ENCODE peak calls at places on chromosome 14, in six cellular contexts. O, M, T, Y, F and E are unnamed samples.
A peak's percentile ranks its signal among the peaks of the same experiment; 100 is the strongest.

GRCh38 chr14:71754422-71755095 is 177.7 kb upstream of the RGS6 start:
- DNase-seq in Y (no peak), M (no peak), O (no peak), T (no peak), F (no peak), E (no peak)

GRCh38 chr14:76929927-76930326 is 98.6 kb downstream of the IRF2BPL start:
- DNase-seq in M (no peak), O (no peak), Y (no peak), F (no peak), T (no peak), E (no peak)

GRCh38 chr14:81516941-81517797 is 16.5 kb downstream of the SEL1L start:
- DNase-seq in O (peak; percentile 52), M (peak; percentile 82), T (peak; percentile 54), F (peak; percentile 21), Y (peak; percentile 83), E (no peak)

GRCh38 chr14:104266643-104267575 is 128.5 kb downstream of the KIF26A start:
- DNase-seq in O (no peak), M (no peak), Y (peak; percentile 30), F (no peak), T (no peak), E (peak; percentile 9)

GRCh38 chr14:99725774-99726537 is 41.9 kb downstream of the CYP46A1 start:
- DNase-seq in Y (peak; percentile 31), T (no peak), F (no peak), O (no peak), M (no peak), E (no peak)

GRCh38 chr14:54186821-54187365 is 209.9 kb upstream of the CDKN3 start:
- DNase-seq in F (no peak), T (no peak), M (no peak), Y (no peak), O (no peak), E (no peak)

GRCh38 chr14:66045572-66046021 is 440.6 kb upstream of the CCDC196 start:
- DNase-seq in F (peak; percentile 13), O (no peak), Y (no peak), M (peak; percentile 90), T (peak; percentile 44), E (no peak)

GRCh38 chr14:103833711-103834110 is 13.7 kb downstream of the PPP1R13B start:
- DNase-seq in O (no peak), T (no peak), F (no peak), M (no peak), Y (no peak), E (no peak)

GRCh38 chr14:34461334-34462131 is 507 bp downstream of the SPTSSA start:
- DNase-seq in T (peak; percentile 50), M (peak; percentile 55), Y (peak; percentile 72), O (peak; percentile 35), F (no peak), E (peak; percentile 61)

GRCh38 chr14:33332497-33332896 is 393.8 kb downstream of the NPAS3 start:
- DNase-seq in O (no peak), Y (no peak), F (no peak), T (no peak), M (no peak), E (no peak)

GRCh38 chr14:99261916-99262787 is 9.8 kb downstream of the BCL11B start:
- DNase-seq in O (no peak), M (no peak), F (no peak), Y (no peak), T (no peak), E (no peak)

GRCh38 chr14:55071051-55071450 is 19.6 kb downstream of the MAPK1IP1L start:
- DNase-seq in Y (no peak), M (no peak), O (peak; percentile 35), F (no peak), T (no peak), E (no peak)

GRCh38 chr14:104435147-104436046 is 144.2 kb upstream of the C14orf180 start:
- DNase-seq in Y (no peak), O (no peak), M (no peak), F (no peak), T (no peak), E (no peak)

GRCh38 chr14:63752449-63753169 is 24.7 kb upstream of the SGPP1 start:
- DNase-seq in T (no peak), F (peak; percentile 53), Y (no peak), O (peak; percentile 29), M (peak; percentile 6), E (no peak)

GRCh38 chr14:54470701-54471100 is 18.1 kb downstream of the GMFB start:
- DNase-seq in Y (no peak), F (no peak), M (no peak), T (no peak), O (no peak), E (no peak)

GRCh38 chr14:59277659-59278058 is 89.2 kb downstream of the DAAM1 start:
- DNase-seq in O (no peak), M (no peak), Y (no peak), T (no peak), F (no peak), E (no peak)

GRCh38 chr14:104144911-104145825 is 6.8 kb downstream of the KIF26A start:
- DNase-seq in F (no peak), Y (no peak), O (no peak), M (no peak), T (no peak), E (peak; percentile 14)

GRCh38 chr14:29350496-29350895 is 577.2 kb downstream of the PRKD1 start:
- DNase-seq in T (no peak), F (no peak), Y (no peak), O (no peak), M (no peak), E (no peak)

GRCh38 chr14:67377916-67378315 is 17.8 kb downstream of the EIF2S1 start:
- DNase-seq in O (no peak), M (no peak), F (no peak), Y (no peak), T (no peak), E (no peak)

GRCh38 chr14:98953544-98954346 is 318.3 kb downstream of the BCL11B start:
- DNase-seq in M (peak; percentile 73), Y (peak; percentile 56), T (no peak), F (no peak), O (peak; percentile 24), E (no peak)

GRCh38 chr14:24535737-24536136 is 27.7 kb upstream of the CMA1 start:
- DNase-seq in M (no peak), T (no peak), F (no peak), O (no peak), Y (no peak), E (no peak)

GRCh38 chr14:98906123-98906995 is 365.6 kb downstream of the BCL11B start:
- DNase-seq in M (peak; percentile 34), Y (no peak), T (no peak), F (no peak), O (no peak), E (no peak)

GRCh38 chr14:60327447-60328331 is 78.7 kb downstream of the PPM1A start:
- DNase-seq in T (peak; percentile 25), M (peak; percentile 16), F (no peak), Y (no peak), O (no peak), E (peak; percentile 53)
- TF ChIP-seq CTCF in T (no peak), M (no peak), F (no peak), Y (peak; percentile 17), O (no peak), E (no peak)

DNA sequence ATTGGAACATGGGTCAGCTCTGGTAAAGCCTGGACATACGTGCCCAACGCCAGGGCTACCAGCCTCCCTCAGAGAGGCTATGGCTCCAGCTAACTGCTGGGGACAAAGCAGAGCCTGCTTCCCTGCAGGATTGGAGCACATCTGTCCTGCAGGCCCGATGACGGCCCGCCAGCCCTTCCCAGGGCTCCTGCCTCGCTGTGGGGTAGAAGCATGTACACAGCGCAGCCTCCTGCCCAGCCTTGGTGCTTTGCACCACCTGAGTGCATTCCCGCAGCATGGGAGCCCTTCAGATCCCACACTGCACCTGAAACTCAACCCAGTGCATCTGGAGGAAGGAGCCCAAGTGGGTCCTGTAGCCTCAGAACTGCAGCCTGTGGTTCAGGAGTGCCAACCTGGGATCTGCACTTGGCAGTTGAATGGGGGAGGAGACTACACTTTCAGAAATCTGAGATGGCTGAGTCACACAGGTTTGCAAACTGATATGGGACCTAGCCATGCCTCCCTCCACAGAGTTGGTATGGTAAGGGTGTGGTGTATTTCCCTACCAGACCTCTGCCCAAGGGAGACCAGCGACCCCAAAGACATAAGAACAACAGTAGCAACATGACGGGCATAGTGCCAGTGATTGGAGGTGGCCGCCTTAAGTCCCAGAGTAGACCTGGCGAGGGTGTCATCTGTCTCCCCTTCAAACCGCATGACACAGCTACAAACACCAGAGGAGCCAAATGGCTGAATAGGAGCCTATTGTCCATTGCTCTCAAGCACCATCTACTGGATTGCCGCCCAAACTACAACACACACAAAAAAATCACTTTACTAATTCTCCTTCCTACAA is 273.9 kb upstream of the MIS18BP1 start:
- DNase-seq in F (no peak), Y (peak; percentile 52), M (no peak), T (peak; percentile 64), O (no peak), E (peak; percentile 38)
- TF ChIP-seq CTCF in F (peak; percentile 13), Y (peak; percentile 70), M (peak; percentile 30), T (peak; percentile 55), O (peak; percentile 37), E (peak; percentile 53)

GRCh38 chr14:52046376-52046917 is 22.4 kb downstream of the NID2 start:
- DNase-seq in T (no peak), O (no peak), M (no peak), Y (no peak), F (no peak), E (no peak)

GRCh38 chr14:52044791-52045522 is 23.9 kb downstream of the NID2 start:
- DNase-seq in M (peak; percentile 88), T (no peak), F (peak; percentile 72), Y (no peak), O (peak; percentile 88), E (no peak)

GRCh38 chr14:52042371-52043037 is 26.4 kb downstream of the NID2 start:
- DNase-seq in Y (no peak), O (no peak), M (no peak), T (no peak), F (no peak), E (no peak)

GRCh38 chr14:52040598-52040997 is 28.3 kb downstream of the NID2 start:
- DNase-seq in O (no peak), Y (no peak), M (no peak), T (no peak), F (no peak), E (no peak)

GRCh38 chr14:52043690-52044089 is 25.2 kb downstream of the NID2 start:
- DNase-seq in Y (no peak), M (peak; percentile 53), F (no peak), O (no peak), T (peak; percentile 70), E (peak; percentile 55)
- TF ChIP-seq CTCF in Y (peak; percentile 19), M (peak; percentile 67), F (peak; percentile 54), O (peak; percentile 83), T (peak; percentile 87), E (peak; percentile 77)

GRCh38 chr14:56488306-56488705 is 91.3 kb upstream of the TMEM260 start:
- DNase-seq in T (no peak), Y (no peak), F (no peak), O (no peak), M (no peak), E (no peak)

GRCh38 chr14:56487090-56487667 is 92.4 kb upstream of the TMEM260 start:
- DNase-seq in Y (no peak), F (no peak), T (no peak), O (peak; percentile 32), M (peak; percentile 54), E (no peak)

GRCh38 chr14:56487761-56488160 is 91.8 kb upstream of the TMEM260 start:
- DNase-seq in Y (no peak), T (no peak), F (peak; percentile 24), O (peak; percentile 76), M (peak; percentile 13), E (no peak)

DNA sequence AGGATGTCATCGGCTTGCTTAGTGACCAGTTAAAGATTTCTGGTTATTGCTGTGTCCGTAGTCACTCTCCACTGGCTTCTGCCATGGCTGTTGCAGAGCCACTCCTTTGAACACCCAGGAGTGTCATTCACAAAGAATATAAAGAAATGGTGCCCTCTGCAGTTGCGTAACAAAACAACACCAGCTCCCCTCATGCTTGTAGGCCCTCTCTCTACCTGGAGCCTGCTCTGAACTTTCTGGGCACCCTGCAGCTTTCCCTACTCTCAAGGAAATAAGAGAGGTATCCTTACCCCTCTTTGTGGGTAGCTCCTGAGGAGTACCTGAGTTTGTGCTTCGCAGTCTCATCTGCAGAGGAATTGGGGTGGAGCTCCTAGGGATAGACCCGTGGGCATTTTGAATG is 97.3 kb upstream of the TMEM260 start:
- DNase-seq in O (no peak), F (no peak), T (peak; percentile 47), M (peak; percentile 41), Y (no peak), E (peak; percentile 47)
- TF ChIP-seq CTCF in O (peak; percentile 46), F (peak; percentile 27), T (peak; percentile 51), M (peak; percentile 20), Y (no peak), E (peak; percentile 40)